ENCODE peak calls at places on chromosome 7, in four cellular contexts. N is SK-N-SH, I is PC-9, L is brain microvascular endothelial cell. F is an unnamed sample. For H3K36me3, the result is how much of the 10 kb centered on the place peaks cover.

GRCh38 chr7:46930336-46930735 is 651.6 kb downstream of the TNS3 start:
- DNase-seq in N (no peak), L (peak), I (peak), F (peak)

GRCh38 chr7:44805950-44806349 is 9.5 kb downstream of the PPIA start:
- DNase-seq in N (no peak), I (no peak), L (no peak), F (no peak)

GRCh38 chr7:90474284-90475210 is 5.1 kb downstream of the PTTG1IP2 start:
- DNase-seq in L (peak), I (peak), N (no peak), F (peak)

GRCh38 chr7:33581239-33581638 is 324.1 kb upstream of the BMPER start:
- DNase-seq in N (no peak), L (no peak), I (no peak), F (no peak)

GRCh38 chr7:82194011-82194410 is 249.6 kb downstream of the CACNA2D1 start:
- DNase-seq in L (peak), N (no peak), I (no peak), F (peak)

GRCh38 chr7:41648506-41648905 is 54.4 kb downstream of the INHBA start:
- DNase-seq in L (no peak), I (no peak), N (no peak), F (no peak)

GRCh38 chr7:68107256-68107655 is 1110.6 kb downstream of the TYW1 start:
- DNase-seq in N (peak), L (no peak), I (no peak), F (no peak)

GRCh38 chr7:108094933-108095710 is 35.0 kb downstream of the LAMB4 start:
- DNase-seq in L (peak), N (peak), I (peak), F (no peak)

GRCh38 chr7:38147005-38147404 is 31.0 kb upstream of the STARD3NL start:
- DNase-seq in L (no peak), I (no peak), N (no peak), F (no peak)

GRCh38 chr7:36021367-36021766 is 131.7 kb upstream of the EEPD1 start:
- DNase-seq in N (no peak), I (no peak), L (no peak), F (no peak)

GRCh38 chr7:81308643-81309354 is 389.9 kb upstream of the SEMA3C start:
- DNase-seq in I (no peak), N (peak), L (no peak), F (no peak)

GRCh38 chr7:27116962-27117686 is 13.4 kb downstream of the HOXA4 start:
- DNase-seq in I (no peak), N (no peak), L (no peak), F (no peak)

GRCh38 chr7:111486472-111487142 is 75.7 kb downstream of the IMMP2L start:
- DNase-seq in I (no peak), N (peak), L (peak), F (no peak)

GRCh38 chr7:55144333-55144954 is 125.6 kb downstream of the EGFR start:
- DNase-seq in N (peak), L (no peak), I (peak), F (no peak)

GRCh38 chr7:2108501-2109250 is 124.1 kb downstream of the MAD1L1 start:
- DNase-seq in N (peak), L (no peak), I (no peak), F (no peak)

GRCh38 chr7:117251687-117252086 is 71.2 kb downstream of the WNT2 start:
- DNase-seq in L (peak), I (no peak), N (no peak), F (no peak)

GRCh38 chr7:133888061-133888930 is 238.8 kb upstream of the LRGUK start:
- DNase-seq in N (no peak), L (no peak), I (no peak), F (no peak)

GRCh38 chr7:131231381-131232220 is 96.1 kb upstream of the MKLN1 start:
- DNase-seq in I (no peak), N (no peak), L (peak), F (no peak)

GRCh38 chr7:27519801-27520200 is 142.9 kb downstream of the HIBADH start:
- DNase-seq in N (no peak), I (no peak), L (no peak), F (no peak)

GRCh38 chr7:86158111-86158510 is 485.6 kb upstream of the GRM3 start:
- DNase-seq in I (no peak), N (no peak), L (no peak), F (no peak)

GRCh38 chr7:111727905-111728634 is 165.8 kb upstream of the IMMP2L start:
- DNase-seq in L (no peak), I (no peak), N (no peak), F (no peak)

GRCh38 chr7:24767878-24768569 is 10.8 kb upstream of the GSDME start:
- DNase-seq in L (no peak), I (no peak), N (no peak), F (no peak)

GRCh38 chr7:4753610-4754432 is 21.6 kb upstream of the AP5Z1 start:
- DNase-seq in L (no peak), N (peak), I (peak), F (no peak)

GRCh38 chr7:77693830-77694583 is 2.3 kb upstream of the RSBN1L start:
- DNase-seq in L (no peak), I (no peak), N (no peak), F (no peak)

GRCh38 chr7:47631711-47632110 is 49.8 kb upstream of the TNS3 start:
- DNase-seq in I (no peak), N (no peak), L (no peak), F (no peak)

GRCh38 chr7:7114575-7115291 is 67.6 kb upstream of the C1GALT1 start:
- DNase-seq in I (no peak), L (no peak), N (no peak), F (no peak)

GRCh38 chr7:78587443-78588044 is 789.0 kb downstream of the PHTF2 start:
- DNase-seq in I (peak), N (peak), L (no peak), F (no peak)

GRCh38 chr7:112938895-112939588 is 147.6 kb downstream of the GPR85 start:
- DNase-seq in I (no peak), L (peak), N (peak), F (no peak)

GRCh38 chr7:12474035-12474434 is 70.4 kb upstream of the VWDE start:
- DNase-seq in L (no peak), N (no peak), I (no peak), F (no peak)
- H3K36me3 ChIP-seq in L (under half), N (under half), I (under half), F (under half)

GRCh38 chr7:140945940-140946339 is 21.2 kb upstream of the BRAF start:
- DNase-seq in N (no peak), L (no peak), I (no peak), F (no peak)
- H3K36me3 ChIP-seq in N (under half), L (under half), I (under half), F (under half)

GRCh38 chr7:156950381-156950858 is 908 bp downstream of the NOM1 start:
- DNase-seq in N (no peak), I (no peak), L (no peak), F (no peak)

GRCh38 chr7:156956733-156957132 is 7.2 kb downstream of the NOM1 start:
- DNase-seq in N (no peak), I (no peak), L (no peak), F (no peak)

GRCh38 chr7:156949541-156950380 is at the start of gene NOM1:
- DNase-seq in I (peak), N (peak), L (peak), F (no peak)

GRCh38 chr7:156954941-156955340 is 5.4 kb downstream of the NOM1 start:
- DNase-seq in N (no peak), L (no peak), I (no peak), F (no peak)
- H3K36me3 ChIP-seq in N (half or more), L (half or more), I (half or more), F (under half)

GRCh38 chr7:158546626-158547025 is 41.0 kb downstream of the PTPRN2 start:
- DNase-seq in L (no peak), I (no peak), N (no peak), F (no peak)
- H3K36me3 ChIP-seq in L (under half), I (under half), N (under half), F (under half)